ENCODE peak calls at places on chromosomes 16 and 17, in eight cellular contexts. Y is A549, K is sigmoid colon, Z is tibial nerve, P is GM12878, I is stomach, S is ovary, A is transverse colon. R is an unnamed sample.

GRCh38 chr16:3591991-3592390 is 14.8 kb upstream of the NLRC3 start:
- DNase-seq in A (no peak), Y (no peak), P (no peak), Z (no peak), I (no peak), K (no peak), S (no peak), R (no peak)

GRCh38 chr16:75322706-75323105 is 71.3 kb upstream of the BCAR1 start:
- DNase-seq in S (no peak), K (no peak), Y (no peak), P (no peak), I (no peak), Z (no peak), A (no peak), R (no peak)

GRCh38 chr17:75273968-75274708 is 3.1 kb upstream of the MIF4GD start:
- DNase-seq in A (no peak), Y (no peak), P (no peak), Z (no peak), I (no peak), S (no peak), K (no peak), R (no peak)

GRCh38 chr16:29007865-29008593 is 23.2 kb downstream of the LAT start:
- DNase-seq in P (no peak), K (no peak), Z (no peak), Y (no peak), S (no peak), I (no peak), A (no peak), R (no peak)

GRCh38 chr17:80785477-80786178 is 206.0 kb upstream of the CHMP6 start:
- DNase-seq in S (no peak), K (peak), A (no peak), P (no peak), Z (no peak), I (no peak), Y (no peak), R (no peak)

GRCh38 chr16:31713945-31714898 is 159.4 kb upstream of the ZNF267 start:
- DNase-seq in A (no peak), Y (no peak), Z (no peak), P (no peak), K (no peak), S (no peak), I (no peak), R (no peak)

GRCh38 chr16:85514295-85514600 is 98.9 kb upstream of the GSE1 start:
- DNase-seq in Y (no peak), P (no peak), S (peak), Z (no peak), K (peak), A (peak), I (no peak), R (no peak)

GRCh38 chr16:51994597-51994996 is 552.3 kb downstream of the TOX3 start:
- DNase-seq in Y (no peak), S (no peak), K (no peak), Z (no peak), A (peak), P (no peak), I (peak), R (no peak)

GRCh38 chr16:27638833-27639587 is 89.1 kb downstream of the KATNIP start:
- DNase-seq in P (no peak), A (peak), Z (no peak), K (no peak), Y (no peak), I (no peak), S (no peak), R (no peak)

GRCh38 chr17:18261146-18261515 is 669 bp downstream of the MIEF2 start:
- DNase-seq in K (peak), I (peak), Y (peak), Z (no peak), A (peak), S (peak), P (no peak), R (no peak)

GRCh38 chr17:66655861-66656260 is 179.1 kb upstream of the CACNG5 start:
- DNase-seq in Z (no peak), K (no peak), A (no peak), I (no peak), Y (no peak), S (no peak), P (no peak), R (no peak)

GRCh38 chr17:68437979-68438877 is 19.1 kb downstream of the WIPI1 start:
- DNase-seq in P (no peak), K (no peak), S (no peak), I (peak), Z (no peak), A (peak), Y (no peak), R (no peak)

GRCh38 chr17:15915996-15916395 is 28.9 kb upstream of the ADORA2B start:
- DNase-seq in Z (no peak), S (no peak), P (no peak), I (no peak), Y (no peak), K (no peak), A (no peak), R (no peak)

GRCh38 chr17:246226-246625 is 64.8 kb upstream of the DOC2B start:
- DNase-seq in A (peak), I (no peak), Z (no peak), P (no peak), S (peak), Y (no peak), K (peak), R (no peak)

GRCh38 chr17:4332296-4332970 is 34.0 kb downstream of the UBE2G1 start:
- DNase-seq in Z (no peak), A (no peak), S (no peak), Y (no peak), P (no peak), I (no peak), K (no peak), R (no peak)

GRCh38 chr17:64679710-64680216 is 17.7 kb upstream of the SMURF2 start:
- DNase-seq in K (no peak), Z (no peak), Y (peak), I (no peak), P (no peak), S (no peak), A (no peak), R (no peak)

GRCh38 chr17:76686538-76687277 is 24.1 kb downstream of the MXRA7 start:
- DNase-seq in I (no peak), Z (no peak), S (peak), K (peak), Y (no peak), A (no peak), P (no peak), R (no peak)

GRCh38 chr16:17277981-17278381 is 192.8 kb downstream of the XYLT1 start:
- DNase-seq in P (no peak), K (no peak), Z (no peak), Y (peak), S (peak), I (peak), A (peak), R (no peak)
- TF ChIP-seq EP300 in P (no peak), K (no peak), Z (no peak), Y (no peak), S (no peak), I (no peak), A (no peak), R (no peak)

GRCh38 chr16:13863075-13863765 is 56.7 kb upstream of the ERCC4 start:
- DNase-seq in P (no peak), Y (no peak), K (no peak), I (no peak), A (no peak), S (no peak), Z (no peak), R (no peak)

GRCh38 chr16:13864689-13865088 is 55.3 kb upstream of the ERCC4 start:
- DNase-seq in P (no peak), I (no peak), K (no peak), Y (no peak), S (no peak), Z (no peak), A (no peak), R (no peak)

DNA sequence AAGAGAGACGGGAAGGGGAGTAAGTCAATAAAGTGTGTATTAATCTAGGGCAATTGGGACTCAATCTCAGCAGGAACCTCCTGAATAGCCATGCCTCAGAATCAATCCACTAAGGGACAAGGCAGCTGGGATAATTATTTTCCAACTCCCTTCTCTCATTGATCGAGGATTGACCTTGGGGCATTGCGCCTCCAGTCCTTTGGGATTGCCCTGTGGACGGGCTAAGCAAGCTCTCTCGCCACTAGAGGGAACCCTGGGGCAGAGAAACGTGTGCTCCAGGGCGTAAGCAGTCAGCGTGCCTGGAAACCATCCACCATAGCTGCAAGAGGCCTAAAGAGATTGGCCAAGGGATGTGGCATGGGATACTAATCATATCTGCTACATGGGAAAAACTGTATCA is 53.9 kb upstream of the ERCC4 start:
- DNase-seq in S (peak), Y (peak), I (peak), K (peak), P (no peak), Z (peak), A (peak), R (no peak)
- TF ChIP-seq EP300 in S (no peak), Y (no peak), I (no peak), K (no peak), P (no peak), Z (no peak), A (no peak), R (no peak)

GRCh38 chr17:52790359-52790955 is 631.9 kb upstream of the CA10 start:
- DNase-seq in P (no peak), K (no peak), A (no peak), S (no peak), I (no peak), Z (no peak), Y (no peak), R (no peak)
- TF ChIP-seq EP300 in P (no peak), K (no peak), A (no peak), S (no peak), I (no peak), Z (no peak), Y (no peak), R (no peak)

GRCh38 chr17:82081546-82081945 is 15.9 kb upstream of the DUS1L start:
- DNase-seq in I (no peak), P (no peak), A (no peak), Z (no peak), K (no peak), Y (no peak), S (no peak), R (no peak)
- TF ChIP-seq EP300 in I (no peak), P (no peak), A (no peak), Z (no peak), K (no peak), Y (no peak), S (no peak), R (no peak)

DNA sequence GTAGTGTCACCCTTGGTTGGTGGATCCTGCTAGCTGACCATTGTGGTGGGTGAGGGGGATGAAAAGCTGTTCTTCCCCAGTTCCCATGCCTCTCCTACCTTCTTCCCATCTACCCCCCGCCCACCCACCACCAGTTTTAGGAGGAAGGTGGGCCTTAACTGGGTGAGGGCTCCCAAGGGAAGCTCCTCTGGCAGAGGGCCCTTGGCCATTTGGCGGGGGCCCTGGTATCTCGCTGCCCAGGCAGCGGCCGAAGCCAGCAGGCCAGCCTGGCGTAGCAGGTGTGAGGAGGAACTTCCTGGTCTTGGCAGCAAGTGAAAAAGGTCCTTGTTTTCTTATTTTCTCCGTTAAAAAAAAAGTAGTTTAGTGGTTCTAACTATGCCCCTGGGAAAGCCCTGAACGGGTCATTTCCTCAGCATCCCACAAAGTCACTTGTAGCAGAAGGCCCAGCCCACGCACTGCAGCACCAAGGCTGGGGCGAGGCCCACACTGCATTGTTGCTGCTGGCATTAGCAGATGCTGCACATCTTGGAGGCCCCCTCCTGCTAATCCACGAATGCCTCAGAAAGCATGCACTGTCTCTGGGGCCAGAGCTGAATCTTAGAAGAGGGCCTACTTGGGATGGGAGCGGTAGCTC is 72.5 kb downstream of the MPRIP start:
- DNase-seq in I (no peak), K (no peak), Z (no peak), A (no peak), P (no peak), S (no peak), Y (no peak), R (no peak)
- TF ChIP-seq EP300 in I (no peak), K (no peak), Z (no peak), A (no peak), P (no peak), S (no peak), Y (no peak), R (no peak)

DNA sequence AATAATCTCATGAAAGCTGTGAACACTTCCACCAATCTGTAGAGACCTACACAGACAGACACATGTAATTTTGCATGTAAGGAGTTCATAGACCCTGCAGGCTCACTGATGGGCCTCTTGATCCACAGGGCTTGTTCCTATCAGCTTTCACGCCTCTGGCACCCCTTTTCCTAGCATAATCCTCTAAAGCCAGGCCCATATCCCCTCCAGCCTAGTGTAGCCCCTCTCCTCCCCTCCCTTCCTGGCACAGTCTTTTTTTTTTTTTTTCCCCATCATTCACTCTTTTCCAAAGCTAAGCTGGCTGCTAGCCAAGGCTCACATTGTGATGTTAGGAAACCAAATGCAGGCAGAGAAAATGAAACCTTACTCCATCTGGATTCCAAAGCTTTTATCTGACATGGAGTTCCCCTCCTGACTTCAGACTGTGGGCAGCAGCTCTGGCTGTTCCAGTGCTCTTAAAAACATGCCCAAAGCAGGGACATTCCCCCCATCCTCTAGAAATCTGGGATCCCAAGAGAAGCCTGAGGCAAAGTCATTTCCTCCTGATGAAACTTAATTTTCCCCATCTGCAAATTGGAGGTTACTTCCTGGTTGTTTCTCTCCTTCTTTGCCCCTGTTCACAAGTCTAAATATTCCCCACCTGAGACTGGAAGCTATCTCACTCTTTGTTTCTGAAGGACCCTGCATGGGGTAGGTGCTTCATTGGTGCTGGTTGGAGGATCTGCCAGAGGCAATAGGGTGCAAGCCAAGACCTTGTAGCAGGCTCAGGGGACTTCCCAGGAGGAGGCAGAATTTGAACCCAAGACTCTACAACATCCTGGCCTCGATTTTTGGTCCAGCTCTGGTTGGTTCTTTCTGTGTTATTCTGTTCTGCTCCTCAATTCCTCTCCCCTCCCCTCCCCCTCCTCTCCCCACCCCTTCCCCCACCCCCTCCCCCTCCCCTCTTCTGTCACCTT is 9.9 kb upstream of the CCL5 start:
- DNase-seq in A (no peak), I (peak), P (no peak), S (peak), Y (no peak), K (no peak), Z (peak), R (no peak)
- TF ChIP-seq EP300 in A (no peak), I (no peak), P (no peak), S (no peak), Y (no peak), K (no peak), Z (no peak), R (no peak)

R was measured in esophagus muscularis mucosa.